ENCODE peak calls at places on chromosomes 11 and 22, in five cellular contexts. M is K562, O is HepG2, I is GM12878, U is H1. L is an unnamed sample.

GRCh38 chr11:76524919-76525318 is 80.1 kb downstream of the EMSY start:
- DNase-seq in I (no peak), U (no peak), O (peak), M (no peak), L (peak)

GRCh38 chr11:7579226-7579825 is 65.5 kb downstream of the PPFIBP2 start:
- DNase-seq in U (no peak), I (no peak), M (no peak), O (no peak), L (no peak)

GRCh38 chr11:131042711-131043110 is 126.4 kb upstream of the SNX19 start:
- DNase-seq in U (no peak), M (no peak), I (no peak), O (no peak), L (no peak)

GRCh38 chr11:128213461-128213860 is 373.9 kb downstream of the ETS1 start:
- DNase-seq in I (no peak), M (no peak), O (no peak), U (no peak), L (no peak)

GRCh38 chr11:93330446-93330984 is at the start of gene DEUP1:
- DNase-seq in I (no peak), U (peak), M (peak), O (no peak), L (no peak)

GRCh38 chr11:59142530-59143507 is at the start of gene FAM111A:
- DNase-seq in I (peak), U (peak), O (peak), M (peak), L (peak)

GRCh38 chr11:119100246-119100959 is 1.2 kb downstream of the DPAGT1 start:
- DNase-seq in O (peak), I (no peak), M (no peak), U (no peak), L (peak)

GRCh38 chr11:58592760-58593472 is 14.1 kb downstream of the ZFP91 start:
- DNase-seq in U (no peak), I (no peak), O (no peak), M (no peak), L (no peak)

GRCh38 chr11:119977881-119978280 is 160.0 kb downstream of the TRIM29 start:
- DNase-seq in U (no peak), I (no peak), M (no peak), O (no peak), L (no peak)

GRCh38 chr22:24189249-24190158 is 8.2 kb downstream of the SUSD2 start:
- DNase-seq in U (peak), I (no peak), O (peak), M (peak), L (no peak)

GRCh38 chr11:18012314-18012905 is 437 bp downstream of the SERGEF start:
- DNase-seq in M (peak), U (no peak), I (no peak), O (peak), L (no peak)

GRCh38 chr22:43532301-43533050 is 120.7 kb downstream of the MPPED1 start:
- DNase-seq in M (no peak), U (no peak), O (no peak), I (no peak), L (no peak)

GRCh38 chr11:86447763-86448480 is 73.2 kb downstream of the CCDC81 start:
- DNase-seq in I (no peak), U (no peak), O (no peak), M (no peak), L (no peak)

GRCh38 chr22:34297536-34298120 is 377.4 kb upstream of the LARGE1 start:
- DNase-seq in U (no peak), M (no peak), O (no peak), I (no peak), L (no peak)

GRCh38 chr11:75534291-75535038 is 8.7 kb upstream of the GDPD5 start:
- DNase-seq in I (no peak), U (no peak), O (no peak), M (peak), L (peak)

GRCh38 chr22:45034156-45034555 is 24.4 kb upstream of the PHF21B start:
- DNase-seq in U (no peak), M (no peak), I (no peak), O (no peak), L (no peak)

GRCh38 chr22:22752556-22753477 is 108.4 kb downstream of the GGTLC2 start:
- DNase-seq in U (peak), M (peak), I (no peak), O (no peak), L (no peak)

GRCh38 chr11:118671254-118671653 is 8.2 kb downstream of the TREH start:
- DNase-seq in M (no peak), O (no peak), U (no peak), I (no peak), L (no peak)

GRCh38 chr22:50670513-50670912 is 2.1 kb upstream of the SHANK3 start:
- DNase-seq in U (no peak), I (no peak), O (no peak), M (no peak), L (no peak)

GRCh38 chr22:47334596-47334995 is 572.1 kb downstream of the TBC1D22A start:
- DNase-seq in M (no peak), U (no peak), I (no peak), O (no peak), L (no peak)

GRCh38 chr22:50548046-50548912 is 2.6 kb downstream of the KLHDC7B start:
- DNase-seq in O (no peak), M (no peak), I (no peak), U (peak), L (no peak)

GRCh38 chr11:118673361-118674093 is 5.9 kb downstream of the TREH start:
- DNase-seq in U (no peak), M (no peak), O (peak), I (no peak), L (no peak)

GRCh38 chr11:72430743-72431570 is 3.4 kb downstream of the CLPB start:
- DNase-seq in O (peak), U (no peak), I (no peak), M (peak), L (no peak)

GRCh38 chr11:103582351-103582909 is 454.0 kb upstream of the DDI1 start:
- DNase-seq in M (no peak), O (no peak), U (no peak), I (no peak), L (no peak)

GRCh38 chr11:68584097-68584496 is 100.2 kb upstream of the GAL start:
- DNase-seq in U (peak), M (peak), I (no peak), O (peak), L (no peak)

GRCh38 chr22:23655891-23656475 is 23.9 kb upstream of the DRICH1 start:
- DNase-seq in M (no peak), U (no peak), O (no peak), I (no peak), L (no peak)

GRCh38 chr11:61771195-61771894 is 18.9 kb downstream of the MYRF start:
- DNase-seq in I (no peak), M (peak), O (no peak), U (no peak), L (no peak)

GRCh38 chr11:61771995-61772455 is 19.6 kb downstream of the MYRF start:
- DNase-seq in I (no peak), U (no peak), O (no peak), M (no peak), L (no peak)

GRCh38 chr11:61768376-61769076 is 16.1 kb downstream of the MYRF start:
- DNase-seq in M (no peak), O (no peak), U (no peak), I (no peak), L (no peak)

GRCh38 chr11:61769946-61770683 is 17.7 kb downstream of the MYRF start:
- DNase-seq in I (no peak), U (no peak), O (no peak), M (no peak), L (no peak)

GRCh38 chr11:61769169-61769920 is 16.9 kb downstream of the MYRF start:
- DNase-seq in O (peak), M (peak), U (no peak), I (no peak), L (no peak)
- TF ChIP-seq CTCF in O (peak), M (peak), U (peak), I (no peak), L (no peak)

GRCh38 chr11:25981998-25982397 is 349.9 kb upstream of the ANO3 start:
- DNase-seq in O (peak), M (no peak), U (no peak), I (peak), L (no peak)
- TF ChIP-seq RAD21 in O (peak), M (no peak), U (peak), I (peak), L (peak)

DNA sequence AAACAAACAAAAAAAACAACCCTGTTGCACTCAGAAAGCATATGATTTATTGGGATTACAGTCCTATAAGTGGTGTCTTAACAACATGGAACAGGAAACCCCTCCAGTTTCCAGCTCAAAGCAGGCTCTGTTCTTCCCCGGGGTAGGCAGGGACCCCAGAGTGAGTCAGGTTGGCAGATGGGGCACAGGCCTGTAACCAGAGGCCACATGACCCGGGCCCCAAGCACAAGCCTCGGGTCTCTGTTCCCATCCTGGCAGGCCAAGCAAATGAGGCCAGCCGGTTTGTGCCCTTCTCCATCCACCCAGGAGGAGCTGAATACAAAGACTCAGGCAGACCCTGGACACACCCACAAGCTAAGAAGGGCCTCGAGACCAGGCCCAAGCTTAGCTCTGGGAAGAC is 75.8 kb downstream of the NAT10 start:
- DNase-seq in U (no peak), M (no peak), I (no peak), O (no peak), L (no peak)
- TF ChIP-seq SP1 in U (no peak), M (no peak), I (no peak), O (no peak), L (no peak)

GRCh38 chr11:44994753-44995152 is 44.1 kb upstream of the TP53I11 start:
- DNase-seq in U (peak), I (no peak), M (no peak), O (no peak), L (no peak)
- TF ChIP-seq CTCF in U (peak), I (no peak), M (no peak), O (peak), L (no peak)

GRCh38 chr11:109425554-109425953 is 3.6 kb downstream of the C11orf87 start:
- DNase-seq in O (no peak), U (no peak), M (no peak), I (no peak), L (no peak)
- TF ChIP-seq RAD21 in O (no peak), U (peak), M (no peak), I (no peak), L (peak)